ENCODE peak calls at places on chromosome 6, in eight cellular contexts. F is T-helper 2 cell; H is T-cell; V is CD8-positive, alpha-beta T cell; O is SHP77; P is GM04504; Z is RWPE1; R is effector CD4-positive, alpha-beta T cell. Y is an unnamed sample.

GRCh38 chr6:17707371-17707651 is 586 bp upstream of the NUP153 start:
- DNase-seq in F (no peak), V (no peak), O (no peak), R (no peak), Z (no peak), P (no peak), H (no peak), Y (no peak)

GRCh38 chr6:168937061-168937460 is 316.6 kb downstream of the THBS2 start:
- DNase-seq in F (no peak), O (no peak), R (no peak), P (no peak), H (no peak), V (no peak), Z (peak), Y (no peak)

GRCh38 chr6:84411060-84411629 is 183.7 kb upstream of the CEP162 start:
- DNase-seq in R (no peak), Z (peak), H (no peak), V (no peak), F (no peak), O (no peak), P (peak), Y (peak)

GRCh38 chr6:122484760-122485159 is 13.2 kb upstream of the SERINC1 start:
- DNase-seq in O (no peak), P (no peak), R (no peak), Z (no peak), F (no peak), H (no peak), V (no peak), Y (no peak)

GRCh38 chr6:82040405-82041221 is 206.9 kb downstream of the IBTK start:
- DNase-seq in P (peak), F (no peak), Z (peak), R (no peak), V (no peak), O (peak), H (no peak), Y (no peak)

GRCh38 chr6:154888896-154889295 is 106.2 kb upstream of the TIAM2 start:
- DNase-seq in Z (no peak), P (no peak), O (no peak), H (no peak), F (no peak), V (no peak), R (no peak), Y (no peak)

GRCh38 chr6:89299451-89299850 is 15.6 kb downstream of the GABRR2 start:
- DNase-seq in R (no peak), O (peak), Z (no peak), F (no peak), P (no peak), H (no peak), V (no peak), Y (no peak)

GRCh38 chr6:154478021-154478651 is 32.3 kb downstream of the CNKSR3 start:
- DNase-seq in Z (no peak), H (no peak), P (no peak), F (no peak), R (no peak), V (no peak), O (no peak), Y (no peak)

GRCh38 chr6:132960720-132961119 is 146.4 kb downstream of the RPS12 start:
- DNase-seq in O (no peak), F (no peak), Z (peak), V (no peak), P (no peak), H (no peak), R (no peak), Y (no peak)

GRCh38 chr6:12110523-12111154 is 98.5 kb downstream of the HIVEP1 start:
- DNase-seq in O (no peak), R (no peak), F (no peak), P (no peak), H (no peak), V (no peak), Z (no peak), Y (no peak)